ENCODE peak calls at places on chromosomes 2 and 18, in five cellular contexts. One of them, this sample, is unnamed.

GRCh38 chr2:236127010-236127409 is 41.2 kb downstream of the GBX2 start:
- DNase-seq in hepatocyte: no peak
- DNase-seq in mammary epithelial cell: no peak
- DNase-seq in stomach: no peak
- DNase-seq in fibroblast of lung: no peak
- DNase-seq in this sample: no peak

GRCh38 chr18:58556333-58557012 is 72.4 kb downstream of the ALPK2 start:
- DNase-seq in stomach: peak; percentile 53
- DNase-seq in mammary epithelial cell: no peak
- DNase-seq in hepatocyte: peak; percentile 83
- DNase-seq in fibroblast of lung: no peak
- DNase-seq in this sample: no peak

GRCh38 chr18:7567487-7568425 is 640 bp downstream of the PTPRM start:
- DNase-seq in stomach: peak; percentile 52
- DNase-seq in fibroblast of lung: peak; percentile 65
- DNase-seq in mammary epithelial cell: peak; percentile 54
- DNase-seq in hepatocyte: peak; percentile 77
- DNase-seq in this sample: peak; percentile 83

GRCh38 chr2:144943986-144944385 is 424.1 kb upstream of the ZEB2 start:
- DNase-seq in hepatocyte: no peak
- DNase-seq in mammary epithelial cell: peak; percentile 43
- DNase-seq in fibroblast of lung: peak; percentile 69
- DNase-seq in stomach: no peak
- DNase-seq in this sample: no peak

GRCh38 chr2:76498387-76498786 is 787.7 kb upstream of the GCFC2 start:
- DNase-seq in stomach: no peak
- DNase-seq in mammary epithelial cell: no peak
- DNase-seq in fibroblast of lung: no peak
- DNase-seq in hepatocyte: no peak
- DNase-seq in this sample: no peak

GRCh38 chr2:127400897-127401756 is 13.4 kb upstream of the MAP3K2 start:
- DNase-seq in stomach: peak; percentile 65
- DNase-seq in mammary epithelial cell: peak; percentile 89
- DNase-seq in fibroblast of lung: peak; percentile 38
- DNase-seq in hepatocyte: no peak
- DNase-seq in this sample: no peak

GRCh38 chr2:218717262-218717661 is 6.6 kb downstream of the TTLL4 start:
- DNase-seq in stomach: no peak
- DNase-seq in fibroblast of lung: peak; percentile 11
- DNase-seq in mammary epithelial cell: peak; percentile 57
- DNase-seq in hepatocyte: peak; percentile 63
- DNase-seq in this sample: no peak

GRCh38 chr18:34457761-34458160 is 233.0 kb upstream of the NOL4 start:
- DNase-seq in fibroblast of lung: no peak
- DNase-seq in hepatocyte: no peak
- DNase-seq in stomach: no peak
- DNase-seq in mammary epithelial cell: no peak
- DNase-seq in this sample: no peak

DNA sequence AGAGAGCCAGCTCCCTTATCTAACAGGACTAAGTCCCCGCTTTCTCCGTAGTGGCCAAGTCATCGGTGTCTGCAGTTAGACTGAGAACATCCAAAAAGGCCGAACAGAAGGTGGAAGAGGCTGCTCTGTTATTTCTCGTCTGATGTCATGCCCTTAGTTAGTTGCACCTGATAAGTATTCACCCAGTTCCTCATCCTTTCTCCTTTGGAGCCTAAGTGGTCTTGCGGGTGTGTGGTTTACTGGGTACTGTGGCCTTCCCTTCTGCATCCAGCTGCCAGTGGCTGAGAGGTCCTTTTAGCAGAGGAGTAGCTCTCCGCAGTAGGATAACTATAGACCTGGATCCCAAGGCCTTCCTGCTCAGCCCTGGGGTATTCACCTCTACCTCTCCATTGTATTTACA is 211.6 kb downstream of the BCL2 start:
- DNase-seq in stomach: no peak
- DNase-seq in hepatocyte: no peak
- DNase-seq in fibroblast of lung: no peak
- DNase-seq in mammary epithelial cell: no peak
- DNase-seq in this sample: no peak
- H3K4me3 ChIP-seq in stomach: no peak overlapping the region
- H3K4me3 ChIP-seq in hepatocyte: no peak overlapping the region
- H3K4me3 ChIP-seq in fibroblast of lung: no peak overlapping the region
- H3K4me3 ChIP-seq in mammary epithelial cell: no peak overlapping the region
- H3K4me3 ChIP-seq in this sample: no peak overlapping the region

GRCh38 chr2:68428132-68428531 is 39.0 kb downstream of the FBXO48 start:
- DNase-seq in mammary epithelial cell: no peak
- DNase-seq in fibroblast of lung: no peak
- DNase-seq in hepatocyte: no peak
- DNase-seq in stomach: no peak
- DNase-seq in this sample: no peak
- H3K27ac ChIP-seq in mammary epithelial cell: no peak overlapping the region
- H3K27ac ChIP-seq in fibroblast of lung: no peak overlapping the region
- H3K27ac ChIP-seq in hepatocyte: no peak overlapping the region
- H3K27ac ChIP-seq in stomach: no peak overlapping the region
- H3K27ac ChIP-seq in this sample: no peak overlapping the region

DNA sequence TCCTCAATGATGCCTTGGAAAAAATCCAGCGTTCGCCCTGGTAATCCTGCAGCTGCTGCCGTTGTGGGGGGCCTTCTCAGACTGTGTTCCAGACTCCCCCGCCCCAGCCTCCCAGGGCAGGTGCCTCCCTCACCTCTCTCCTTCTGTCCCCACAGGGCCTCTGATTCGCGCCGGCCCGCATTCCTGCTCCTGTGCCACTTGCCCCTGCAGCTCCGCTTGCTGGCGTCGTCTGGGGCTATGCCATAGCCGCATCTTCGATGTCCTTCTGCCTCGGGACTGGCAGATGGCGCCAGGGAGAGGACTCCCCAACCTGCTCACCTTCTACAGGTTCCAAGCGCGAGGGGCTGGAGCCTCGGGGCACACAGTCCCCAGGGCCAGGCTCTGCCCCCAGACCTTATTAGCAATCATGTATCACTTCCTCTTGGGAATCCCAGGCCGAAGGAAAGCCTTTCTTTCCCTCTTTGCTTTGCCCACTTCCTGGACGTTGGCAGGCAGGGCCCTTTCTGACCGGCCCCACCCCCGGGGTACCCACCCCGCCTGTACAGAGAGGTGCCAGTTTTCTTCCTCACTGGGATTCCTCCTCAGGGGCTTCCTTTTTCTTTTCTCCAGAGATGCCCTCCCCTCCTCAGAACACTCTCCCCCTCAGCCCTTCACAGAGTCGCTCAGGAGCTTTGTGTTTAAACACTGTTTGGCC is 4.4 kb downstream of the SPATA3 start:
- DNase-seq in mammary epithelial cell: no peak
- DNase-seq in stomach: peak; percentile 52
- DNase-seq in hepatocyte: no peak
- DNase-seq in fibroblast of lung: no peak
- DNase-seq in this sample: no peak
- TF ChIP-seq CTCF in mammary epithelial cell: peak; percentile 12
- TF ChIP-seq CTCF in stomach: peak; percentile 15
- TF ChIP-seq CTCF in hepatocyte: no peak
- TF ChIP-seq CTCF in fibroblast of lung: no peak
- TF ChIP-seq CTCF in this sample: no peak

DNA sequence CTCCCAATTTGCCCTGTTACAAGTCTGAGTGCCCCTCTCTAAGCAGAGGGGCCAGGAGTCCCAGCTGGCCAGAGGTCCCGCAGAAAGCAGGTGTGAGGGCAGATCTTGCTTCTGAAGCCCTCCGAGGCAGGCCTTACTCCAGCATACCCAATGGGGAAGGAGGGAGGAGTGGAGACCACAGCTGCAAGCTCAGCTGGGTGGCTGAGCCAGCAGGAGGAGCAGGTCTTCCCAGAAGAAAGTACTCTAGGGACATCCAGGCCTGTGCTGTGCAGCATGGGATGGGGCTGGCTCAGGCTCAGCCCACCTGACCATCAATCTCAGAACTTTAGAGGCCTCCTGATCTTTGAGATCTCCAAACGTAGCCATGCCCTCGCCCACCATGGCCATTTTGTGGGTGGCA is 31.3 kb downstream of the PLB1 start:
- DNase-seq in stomach: no peak
- DNase-seq in mammary epithelial cell: no peak
- DNase-seq in hepatocyte: no peak
- DNase-seq in fibroblast of lung: no peak
- DNase-seq in this sample: no peak
- H3K4me3 ChIP-seq in stomach: no peak overlapping the region
- H3K4me3 ChIP-seq in mammary epithelial cell: no peak overlapping the region
- H3K4me3 ChIP-seq in hepatocyte: no peak overlapping the region
- H3K4me3 ChIP-seq in fibroblast of lung: no peak overlapping the region
- H3K4me3 ChIP-seq in this sample: no peak overlapping the region